ENCODE peak calls at places on chromosomes 3 and 15, in eight cellular contexts. C is HFF-Myc; J is neural crest cell; D is heart left ventricle; T is WTC11; P is CD8-positive, alpha-beta T cell; B is AG04450; S is cardiac muscle cell. I is an unnamed sample.

GRCh38 chr15:79194386-79194785 is 88.1 kb upstream of the ANKRD34C start:
- DNase-seq in S (no peak), D (no peak), B (no peak), P (no peak), J (no peak), T (no peak), C (no peak), I (no peak)

GRCh38 chr3:12352253-12352652 is 63.4 kb downstream of the PPARG start:
- DNase-seq in T (no peak), C (no peak), B (no peak), J (no peak), S (no peak), P (no peak), D (no peak), I (no peak)

GRCh38 chr3:159914421-159914820 is 74.2 kb upstream of the IL12A start:
- DNase-seq in J (no peak), T (no peak), S (no peak), B (no peak), C (no peak), D (no peak), P (no peak), I (no peak)

GRCh38 chr3:149554826-149555225 is 80.3 kb downstream of the TM4SF4 start:
- DNase-seq in C (peak; percentile 97), S (peak; percentile 83), P (no peak), B (no peak), J (no peak), T (no peak), D (peak; percentile 38), I (no peak)

GRCh38 chr15:32687556-32687955 is 30.2 kb upstream of the GREM1 start:
- DNase-seq in B (no peak), P (no peak), J (no peak), C (no peak), D (no peak), T (no peak), S (no peak), I (no peak)

GRCh38 chr3:171936231-171936841 is 93.2 kb downstream of the TMEM212 start:
- DNase-seq in B (no peak), P (no peak), S (peak; percentile 92), J (no peak), D (peak; percentile 37), T (no peak), C (no peak), I (no peak)

GRCh38 chr15:86830304-86830703 is 750.6 kb downstream of the AGBL1 start:
- DNase-seq in D (no peak), C (no peak), J (no peak), B (no peak), S (no peak), T (no peak), P (no peak), I (no peak)

GRCh38 chr3:16176391-16177030 is 2.0 kb downstream of the GALNT15 start:
- DNase-seq in B (no peak), S (peak; percentile 21), J (no peak), D (no peak), T (no peak), C (no peak), P (no peak), I (no peak)

GRCh38 chr3:37918627-37919026 is 56.9 kb downstream of the CTDSPL start:
- DNase-seq in T (no peak), P (no peak), J (no peak), D (no peak), B (no peak), S (no peak), C (no peak), I (no peak)

GRCh38 chr3:23165571-23165970 is 37.6 kb upstream of the UBE2E2 start:
- DNase-seq in D (no peak), J (no peak), C (no peak), B (no peak), T (no peak), S (no peak), P (no peak), I (no peak)

GRCh38 chr3:14154895-14155432 is 23.4 kb downstream of the XPC start:
- DNase-seq in B (no peak), T (no peak), J (no peak), S (no peak), C (no peak), D (no peak), P (no peak), I (no peak)

GRCh38 chr3:101074518-101074917 is 81.3 kb upstream of the ABI3BP start:
- DNase-seq in C (no peak), B (no peak), J (no peak), P (no peak), D (no peak), S (peak; percentile 49), T (no peak), I (no peak)

GRCh38 chr3:48847053-48847585 is 555 bp downstream of the PRKAR2A start:
- DNase-seq in P (peak; percentile 11), D (peak; percentile 90), C (peak; percentile 47), B (no peak), S (peak; percentile 83), J (peak; percentile 35), T (peak; percentile 75), I (peak; percentile 53)

GRCh38 chr15:101266787-101267186 is 10.5 kb downstream of the SELENOS start:
- DNase-seq in T (no peak), P (no peak), B (no peak), S (no peak), C (no peak), D (no peak), J (no peak), I (no peak)

GRCh38 chr15:95604634-95605036 is 725.9 kb upstream of the NR2F2 start:
- DNase-seq in S (peak; percentile 91), B (peak; percentile 56), P (no peak), D (no peak), C (peak; percentile 61), T (no peak), J (no peak), I (no peak)

GRCh38 chr15:63708141-63708772 is 111.1 kb downstream of the FBXL22 start:
- DNase-seq in J (no peak), B (no peak), P (no peak), D (no peak), S (peak; percentile 70), T (no peak), C (no peak), I (no peak)

GRCh38 chr3:8490079-8490552 is 11.5 kb upstream of the LMCD1 start:
- DNase-seq in B (peak; percentile 65), C (peak; percentile 62), T (no peak), P (no peak), D (peak; percentile 32), J (no peak), S (peak; percentile 81), I (no peak)

GRCh38 chr15:96361309-96362000 is 31.0 kb downstream of the NR2F2 start:
- DNase-seq in D (no peak), T (no peak), J (no peak), S (no peak), C (no peak), P (no peak), B (no peak), I (no peak)

GRCh38 chr15:55522741-55523450 is 14.9 kb upstream of the DNAAF4 start:
- DNase-seq in S (no peak), D (no peak), T (no peak), J (no peak), P (no peak), B (no peak), C (no peak), I (no peak)

GRCh38 chr15:55518009-55518408 is 10.0 kb upstream of the DNAAF4 start:
- DNase-seq in D (no peak), J (no peak), S (no peak), B (no peak), T (no peak), P (no peak), C (no peak), I (no peak)

GRCh38 chr15:55515991-55516776 is 8.2 kb upstream of the DNAAF4 start:
- DNase-seq in D (no peak), B (no peak), C (no peak), J (no peak), S (no peak), T (no peak), P (no peak), I (no peak)

GRCh38 chr15:55514414-55514850 is 6.4 kb upstream of the DNAAF4 start:
- DNase-seq in B (no peak), D (no peak), C (no peak), P (no peak), S (no peak), J (no peak), T (no peak), I (no peak)

GRCh38 chr15:55518641-55519040 is 10.6 kb upstream of the DNAAF4 start:
- DNase-seq in C (no peak), D (no peak), T (no peak), J (no peak), B (no peak), S (no peak), P (no peak), I (no peak)
- TF ChIP-seq CTCF in C (peak; percentile 1), D (no peak), T (no peak), J (peak; percentile 55), B (peak; percentile 40), S (peak; percentile 23), P (no peak), I (peak; percentile 59)

GRCh38 chr3:147191795-147192385 is 214.5 kb downstream of the ZIC4 start:
- DNase-seq in D (no peak), J (peak; percentile 56), T (peak; percentile 46), S (peak; percentile 83), B (peak; percentile 61), P (no peak), C (peak; percentile 48), I (no peak)
- TF ChIP-seq CTCF in D (peak; percentile 56), J (peak; percentile 82), T (peak; percentile 93), S (peak; percentile 85), B (peak; percentile 85), P (no peak), C (peak; percentile 80), I (peak; percentile 81)

DNA sequence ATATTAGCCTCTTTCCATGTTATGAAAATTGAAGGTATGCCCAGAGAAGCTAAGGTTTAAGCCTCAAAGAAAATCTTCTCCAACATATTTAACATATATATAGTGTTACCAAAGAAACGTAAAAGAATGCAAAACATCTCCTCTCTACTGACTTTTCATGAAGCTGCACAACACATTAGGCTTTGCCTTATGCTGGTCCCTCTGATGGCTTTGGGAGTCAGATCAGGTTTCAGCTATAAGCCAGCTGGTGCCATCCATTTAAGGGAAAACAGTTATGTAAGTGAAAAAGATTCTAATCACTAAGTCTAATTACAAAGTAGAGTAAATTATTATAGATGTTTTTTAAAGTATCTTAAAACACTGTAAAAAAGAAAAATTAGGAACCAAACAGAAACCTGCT is 410.5 kb downstream of the LSAMP start:
- DNase-seq in T (no peak), P (no peak), S (no peak), B (no peak), J (no peak), D (no peak), C (no peak), I (no peak)
- TF ChIP-seq CTCF in T (no peak), P (no peak), S (no peak), B (no peak), J (no peak), D (no peak), C (no peak), I (no peak)

GRCh38 chr15:70210538-70210937 is 112.8 kb upstream of the TLE3 start:
- DNase-seq in B (no peak), J (no peak), P (no peak), S (no peak), C (no peak), T (no peak), D (no peak), I (no peak)
- TF ChIP-seq CTCF in B (peak; percentile 9), J (no peak), P (no peak), S (peak; percentile 5), C (peak; percentile 5), T (no peak), D (no peak), I (no peak)